ENCODE peak calls at places on chromosomes 3 and 15, in nine cellular contexts. One of them, this sample, is unnamed.

GRCh38 chr15:34914316-34914715 is 55.2 kb downstream of the AQR start:
- DNase-seq in progenitor cell of endocrine pancreas: no peak
- DNase-seq in GOT3: no peak
- DNase-seq in activated gamma-delta T cell: no peak
- DNase-seq in NCI-H2171 treated with DMSO at 0.1 percent for 48 hours: no peak
- DNase-seq in osteoblast: no peak
- DNase-seq in hippocampal formation: no peak
- DNase-seq in fibroblast of pulmonary artery: no peak
- DNase-seq in breast epithelium: no peak
- DNase-seq in this sample: no peak

GRCh38 chr3:87025636-87026035 is 34.7 kb upstream of the VGLL3 start:
- DNase-seq in progenitor cell of endocrine pancreas: no peak
- DNase-seq in GOT3: no peak
- DNase-seq in activated gamma-delta T cell: no peak
- DNase-seq in NCI-H2171 treated with DMSO at 0.1 percent for 48 hours: no peak
- DNase-seq in osteoblast: no peak
- DNase-seq in hippocampal formation: no peak
- DNase-seq in fibroblast of pulmonary artery: no peak
- DNase-seq in breast epithelium: no peak
- DNase-seq in this sample: no peak

GRCh38 chr3:109363634-109364033 is 26.3 kb upstream of the DPPA4 start:
- DNase-seq in progenitor cell of endocrine pancreas: no peak
- DNase-seq in GOT3: no peak
- DNase-seq in activated gamma-delta T cell: no peak
- DNase-seq in NCI-H2171 treated with DMSO at 0.1 percent for 48 hours: no peak
- DNase-seq in osteoblast: no peak
- DNase-seq in hippocampal formation: no peak
- DNase-seq in fibroblast of pulmonary artery: no peak
- DNase-seq in breast epithelium: no peak
- DNase-seq in this sample: no peak

GRCh38 chr3:6321999-6322398 is 538.9 kb upstream of the GRM7 start:
- DNase-seq in progenitor cell of endocrine pancreas: no peak
- DNase-seq in GOT3: no peak
- DNase-seq in activated gamma-delta T cell: no peak
- DNase-seq in NCI-H2171 treated with DMSO at 0.1 percent for 48 hours: no peak
- DNase-seq in osteoblast: peak; percentile 44
- DNase-seq in hippocampal formation: no peak
- DNase-seq in fibroblast of pulmonary artery: no peak
- DNase-seq in breast epithelium: no peak
- DNase-seq in this sample: no peak

GRCh38 chr3:141243295-141243707 is 11.7 kb downstream of the PXYLP1 start:
- DNase-seq in progenitor cell of endocrine pancreas: no peak
- DNase-seq in GOT3: no peak
- DNase-seq in activated gamma-delta T cell: no peak
- DNase-seq in NCI-H2171 treated with DMSO at 0.1 percent for 48 hours: no peak
- DNase-seq in osteoblast: no peak
- DNase-seq in hippocampal formation: no peak
- DNase-seq in fibroblast of pulmonary artery: peak; percentile 66
- DNase-seq in breast epithelium: no peak
- DNase-seq in this sample: no peak

GRCh38 chr3:46558184-46559029 is 7.7 kb downstream of the LRRC2 start:
- DNase-seq in progenitor cell of endocrine pancreas: peak; percentile 65
- DNase-seq in GOT3: peak; percentile 39
- DNase-seq in activated gamma-delta T cell: peak; percentile 20
- DNase-seq in NCI-H2171 treated with DMSO at 0.1 percent for 48 hours: peak; percentile 24
- DNase-seq in osteoblast: peak; percentile 92
- DNase-seq in hippocampal formation: peak; percentile 40
- DNase-seq in fibroblast of pulmonary artery: peak; percentile 83
- DNase-seq in breast epithelium: peak; percentile 87
- DNase-seq in this sample: peak; percentile 29

GRCh38 chr3:175512700-175513099 is 653.6 kb downstream of the NAALADL2 start:
- DNase-seq in progenitor cell of endocrine pancreas: no peak
- DNase-seq in GOT3: no peak
- DNase-seq in activated gamma-delta T cell: no peak
- DNase-seq in NCI-H2171 treated with DMSO at 0.1 percent for 48 hours: no peak
- DNase-seq in osteoblast: no peak
- DNase-seq in hippocampal formation: peak; percentile 80
- DNase-seq in fibroblast of pulmonary artery: peak; percentile 2
- DNase-seq in breast epithelium: no peak
- DNase-seq in this sample: no peak

GRCh38 chr3:121834079-121834730 is 655 bp downstream of the IQCB1 start:
- DNase-seq in progenitor cell of endocrine pancreas: no peak
- DNase-seq in GOT3: no peak
- DNase-seq in activated gamma-delta T cell: no peak
- DNase-seq in NCI-H2171 treated with DMSO at 0.1 percent for 48 hours: peak; percentile 41
- DNase-seq in osteoblast: peak; percentile 76
- DNase-seq in hippocampal formation: no peak
- DNase-seq in fibroblast of pulmonary artery: peak; percentile 10
- DNase-seq in breast epithelium: no peak
- DNase-seq in this sample: no peak

GRCh38 chr3:185680216-185680615 is 94.1 kb downstream of the SENP2 start:
- DNase-seq in progenitor cell of endocrine pancreas: no peak
- DNase-seq in GOT3: no peak
- DNase-seq in activated gamma-delta T cell: no peak
- DNase-seq in NCI-H2171 treated with DMSO at 0.1 percent for 48 hours: no peak
- DNase-seq in osteoblast: no peak
- DNase-seq in hippocampal formation: no peak
- DNase-seq in fibroblast of pulmonary artery: no peak
- DNase-seq in breast epithelium: no peak
- DNase-seq in this sample: no peak

GRCh38 chr3:100104817-100105413 is 9.4 kb downstream of the FILIP1L start:
- DNase-seq in progenitor cell of endocrine pancreas: no peak
- DNase-seq in GOT3: no peak
- DNase-seq in activated gamma-delta T cell: no peak
- DNase-seq in NCI-H2171 treated with DMSO at 0.1 percent for 48 hours: no peak
- DNase-seq in osteoblast: no peak
- DNase-seq in hippocampal formation: no peak
- DNase-seq in fibroblast of pulmonary artery: no peak
- DNase-seq in breast epithelium: no peak
- DNase-seq in this sample: no peak

GRCh38 chr15:98524838-98525540 is 123.3 kb upstream of the IGF1R start:
- DNase-seq in progenitor cell of endocrine pancreas: no peak
- DNase-seq in GOT3: no peak
- DNase-seq in activated gamma-delta T cell: no peak
- DNase-seq in NCI-H2171 treated with DMSO at 0.1 percent for 48 hours: no peak
- DNase-seq in osteoblast: no peak
- DNase-seq in hippocampal formation: no peak
- DNase-seq in fibroblast of pulmonary artery: no peak
- DNase-seq in breast epithelium: no peak
- DNase-seq in this sample: no peak

GRCh38 chr3:42721690-42722089 is 19.1 kb upstream of the HHATL start:
- DNase-seq in progenitor cell of endocrine pancreas: no peak
- DNase-seq in GOT3: no peak
- DNase-seq in activated gamma-delta T cell: no peak
- DNase-seq in NCI-H2171 treated with DMSO at 0.1 percent for 48 hours: no peak
- DNase-seq in osteoblast: no peak
- DNase-seq in hippocampal formation: peak; percentile 68
- DNase-seq in fibroblast of pulmonary artery: no peak
- DNase-seq in breast epithelium: no peak
- DNase-seq in this sample: no peak

GRCh38 chr3:51678186-51678585 is 7.1 kb downstream of the TEX264 start:
- DNase-seq in progenitor cell of endocrine pancreas: no peak
- DNase-seq in GOT3: no peak
- DNase-seq in activated gamma-delta T cell: no peak
- DNase-seq in NCI-H2171 treated with DMSO at 0.1 percent for 48 hours: no peak
- DNase-seq in osteoblast: no peak
- DNase-seq in hippocampal formation: no peak
- DNase-seq in fibroblast of pulmonary artery: no peak
- DNase-seq in breast epithelium: no peak
- DNase-seq in this sample: no peak

GRCh38 chr15:70347766-70348558 is 250.2 kb upstream of the TLE3 start:
- DNase-seq in progenitor cell of endocrine pancreas: no peak
- DNase-seq in GOT3: no peak
- DNase-seq in activated gamma-delta T cell: no peak
- DNase-seq in NCI-H2171 treated with DMSO at 0.1 percent for 48 hours: peak; percentile 90
- DNase-seq in osteoblast: no peak
- DNase-seq in hippocampal formation: no peak
- DNase-seq in fibroblast of pulmonary artery: no peak
- DNase-seq in breast epithelium: peak; percentile 11
- DNase-seq in this sample: no peak

GRCh38 chr15:81083201-81083600 is 50.9 kb upstream of the CFAP161 start:
- DNase-seq in progenitor cell of endocrine pancreas: no peak
- DNase-seq in GOT3: no peak
- DNase-seq in activated gamma-delta T cell: no peak
- DNase-seq in NCI-H2171 treated with DMSO at 0.1 percent for 48 hours: no peak
- DNase-seq in osteoblast: no peak
- DNase-seq in hippocampal formation: no peak
- DNase-seq in fibroblast of pulmonary artery: no peak
- DNase-seq in breast epithelium: no peak
- DNase-seq in this sample: no peak

GRCh38 chr3:108441081-108441507 is 69.3 kb downstream of the MYH15 start:
- DNase-seq in progenitor cell of endocrine pancreas: no peak
- DNase-seq in GOT3: no peak
- DNase-seq in activated gamma-delta T cell: no peak
- DNase-seq in NCI-H2171 treated with DMSO at 0.1 percent for 48 hours: no peak
- DNase-seq in osteoblast: no peak
- DNase-seq in hippocampal formation: no peak
- DNase-seq in fibroblast of pulmonary artery: no peak
- DNase-seq in breast epithelium: no peak
- DNase-seq in this sample: no peak

GRCh38 chr3:189038773-189039720 is 132.7 kb upstream of the TPRG1 start:
- DNase-seq in progenitor cell of endocrine pancreas: no peak
- DNase-seq in GOT3: no peak
- DNase-seq in activated gamma-delta T cell: no peak
- DNase-seq in NCI-H2171 treated with DMSO at 0.1 percent for 48 hours: peak; percentile 31
- DNase-seq in osteoblast: no peak
- DNase-seq in hippocampal formation: no peak
- DNase-seq in fibroblast of pulmonary artery: no peak
- DNase-seq in breast epithelium: no peak
- DNase-seq in this sample: no peak

GRCh38 chr3:175940243-175940642 is 1081.1 kb downstream of the NAALADL2 start:
- DNase-seq in progenitor cell of endocrine pancreas: no peak
- DNase-seq in GOT3: no peak
- DNase-seq in activated gamma-delta T cell: no peak
- DNase-seq in NCI-H2171 treated with DMSO at 0.1 percent for 48 hours: peak; percentile 86
- DNase-seq in osteoblast: peak; percentile 94
- DNase-seq in hippocampal formation: no peak
- DNase-seq in fibroblast of pulmonary artery: peak; percentile 10
- DNase-seq in breast epithelium: no peak
- DNase-seq in this sample: no peak

GRCh38 chr3:160931474-160931873 is 173.7 kb downstream of the B3GALNT1 start:
- DNase-seq in progenitor cell of endocrine pancreas: no peak
- DNase-seq in GOT3: no peak
- DNase-seq in activated gamma-delta T cell: no peak
- DNase-seq in NCI-H2171 treated with DMSO at 0.1 percent for 48 hours: no peak
- DNase-seq in osteoblast: no peak
- DNase-seq in hippocampal formation: no peak
- DNase-seq in fibroblast of pulmonary artery: no peak
- DNase-seq in breast epithelium: no peak
- DNase-seq in this sample: no peak

GRCh38 chr3:143203848-143204247 is 84.3 kb downstream of the CHST2 start:
- DNase-seq in progenitor cell of endocrine pancreas: no peak
- DNase-seq in GOT3: no peak
- DNase-seq in activated gamma-delta T cell: no peak
- DNase-seq in NCI-H2171 treated with DMSO at 0.1 percent for 48 hours: no peak
- DNase-seq in osteoblast: peak; percentile 65
- DNase-seq in hippocampal formation: no peak
- DNase-seq in fibroblast of pulmonary artery: peak; percentile 11
- DNase-seq in breast epithelium: no peak
- DNase-seq in this sample: no peak

GRCh38 chr15:90706394-90707327 is 10.5 kb upstream of the BLM start:
- DNase-seq in progenitor cell of endocrine pancreas: no peak
- DNase-seq in GOT3: no peak
- DNase-seq in activated gamma-delta T cell: no peak
- DNase-seq in NCI-H2171 treated with DMSO at 0.1 percent for 48 hours: peak; percentile 76
- DNase-seq in osteoblast: peak; percentile 43
- DNase-seq in hippocampal formation: no peak
- DNase-seq in fibroblast of pulmonary artery: no peak
- DNase-seq in breast epithelium: no peak
- DNase-seq in this sample: peak; percentile 83

GRCh38 chr15:76330281-76330680 is 6.3 kb upstream of the ISL2 start:
- DNase-seq in progenitor cell of endocrine pancreas: no peak
- DNase-seq in GOT3: no peak
- DNase-seq in activated gamma-delta T cell: no peak
- DNase-seq in NCI-H2171 treated with DMSO at 0.1 percent for 48 hours: no peak
- DNase-seq in osteoblast: peak; percentile 94
- DNase-seq in hippocampal formation: no peak
- DNase-seq in fibroblast of pulmonary artery: peak; percentile 71
- DNase-seq in breast epithelium: no peak
- DNase-seq in this sample: no peak

GRCh38 chr15:85137507-85138175 is 156.0 kb downstream of the PDE8A start:
- DNase-seq in progenitor cell of endocrine pancreas: no peak
- DNase-seq in GOT3: no peak
- DNase-seq in activated gamma-delta T cell: no peak
- DNase-seq in NCI-H2171 treated with DMSO at 0.1 percent for 48 hours: peak; percentile 99
- DNase-seq in osteoblast: no peak
- DNase-seq in hippocampal formation: no peak
- DNase-seq in fibroblast of pulmonary artery: no peak
- DNase-seq in breast epithelium: no peak
- DNase-seq in this sample: no peak

GRCh38 chr3:190621971-190622370 is 108.1 kb downstream of the IL1RAP start:
- DNase-seq in progenitor cell of endocrine pancreas: no peak
- DNase-seq in GOT3: no peak
- DNase-seq in activated gamma-delta T cell: no peak
- DNase-seq in NCI-H2171 treated with DMSO at 0.1 percent for 48 hours: no peak
- DNase-seq in osteoblast: no peak
- DNase-seq in hippocampal formation: no peak
- DNase-seq in fibroblast of pulmonary artery: peak; percentile 32
- DNase-seq in breast epithelium: no peak
- DNase-seq in this sample: no peak

GRCh38 chr3:88912294-88913014 is 195.0 kb upstream of the EPHA3 start:
- DNase-seq in progenitor cell of endocrine pancreas: no peak
- DNase-seq in GOT3: no peak
- DNase-seq in activated gamma-delta T cell: no peak
- DNase-seq in NCI-H2171 treated with DMSO at 0.1 percent for 48 hours: no peak
- DNase-seq in osteoblast: no peak
- DNase-seq in hippocampal formation: peak; percentile 72
- DNase-seq in fibroblast of pulmonary artery: no peak
- DNase-seq in breast epithelium: no peak
- DNase-seq in this sample: no peak

GRCh38 chr3:141603473-141604035 is 116.7 kb downstream of the RASA2 start:
- DNase-seq in progenitor cell of endocrine pancreas: no peak
- DNase-seq in GOT3: no peak
- DNase-seq in activated gamma-delta T cell: no peak
- DNase-seq in NCI-H2171 treated with DMSO at 0.1 percent for 48 hours: no peak
- DNase-seq in osteoblast: no peak
- DNase-seq in hippocampal formation: no peak
- DNase-seq in fibroblast of pulmonary artery: no peak
- DNase-seq in breast epithelium: no peak
- DNase-seq in this sample: no peak

GRCh38 chr15:75348034-75348562 is 1.3 kb downstream of the NEIL1 start:
- DNase-seq in progenitor cell of endocrine pancreas: no peak
- DNase-seq in GOT3: no peak
- DNase-seq in activated gamma-delta T cell: no peak
- DNase-seq in NCI-H2171 treated with DMSO at 0.1 percent for 48 hours: no peak
- DNase-seq in osteoblast: peak; percentile 91
- DNase-seq in hippocampal formation: no peak
- DNase-seq in fibroblast of pulmonary artery: no peak
- DNase-seq in breast epithelium: no peak
- DNase-seq in this sample: no peak

GRCh38 chr3:172272699-172273098 is 175.6 kb downstream of the GHSR start:
- DNase-seq in progenitor cell of endocrine pancreas: no peak
- DNase-seq in GOT3: no peak
- DNase-seq in activated gamma-delta T cell: no peak
- DNase-seq in NCI-H2171 treated with DMSO at 0.1 percent for 48 hours: no peak
- DNase-seq in osteoblast: no peak
- DNase-seq in hippocampal formation: no peak
- DNase-seq in fibroblast of pulmonary artery: peak; percentile 64
- DNase-seq in breast epithelium: no peak
- DNase-seq in this sample: no peak

GRCh38 chr3:71062920-71063767 is 520.4 kb downstream of the FOXP1 start:
- DNase-seq in progenitor cell of endocrine pancreas: no peak
- DNase-seq in GOT3: no peak
- DNase-seq in activated gamma-delta T cell: no peak
- DNase-seq in NCI-H2171 treated with DMSO at 0.1 percent for 48 hours: peak; percentile 30
- DNase-seq in osteoblast: peak; percentile 78
- DNase-seq in hippocampal formation: peak; percentile 42
- DNase-seq in fibroblast of pulmonary artery: peak; percentile 38
- DNase-seq in breast epithelium: no peak
- DNase-seq in this sample: no peak

GRCh38 chr3:148992027-148992634 is 791 bp downstream of the GYG1 start:
- DNase-seq in progenitor cell of endocrine pancreas: peak; percentile 28
- DNase-seq in GOT3: peak; percentile 22
- DNase-seq in activated gamma-delta T cell: no peak
- DNase-seq in NCI-H2171 treated with DMSO at 0.1 percent for 48 hours: no peak
- DNase-seq in osteoblast: peak; percentile 82
- DNase-seq in hippocampal formation: no peak
- DNase-seq in fibroblast of pulmonary artery: peak; percentile 35
- DNase-seq in breast epithelium: peak; percentile 28
- DNase-seq in this sample: no peak

GRCh38 chr3:197942956-197943556 is 6.9 kb upstream of the RPL35A start:
- DNase-seq in progenitor cell of endocrine pancreas: no peak
- DNase-seq in GOT3: no peak
- DNase-seq in activated gamma-delta T cell: no peak
- DNase-seq in NCI-H2171 treated with DMSO at 0.1 percent for 48 hours: peak; percentile 52
- DNase-seq in osteoblast: peak; percentile 90
- DNase-seq in hippocampal formation: no peak
- DNase-seq in fibroblast of pulmonary artery: peak; percentile 70
- DNase-seq in breast epithelium: no peak
- DNase-seq in this sample: peak; percentile 10